ENCODE peak calls at places on chromosome 14, in five cellular contexts. L, F, H, I and S are unnamed samples.

GRCh38 chr14:95478309-95478708 is 38.1 kb downstream of the SYNE3 start:
- DNase-seq in L (no peak), F (no peak), H (no peak), I (no peak), S (no peak)

GRCh38 chr14:101593411-101594181 is 32.3 kb downstream of the DIO3 start:
- DNase-seq in L (no peak), F (no peak), H (no peak), I (no peak), S (no peak)

GRCh38 chr14:101097109-101097793 is 193.7 kb upstream of the RTL1 start:
- DNase-seq in L (no peak), F (no peak), H (peak), I (no peak), S (no peak)

GRCh38 chr14:96754845-96755184 is 42.4 kb upstream of the VRK1 start:
- DNase-seq in L (no peak), F (no peak), H (no peak), I (no peak), S (no peak)

GRCh38 chr14:61177279-61178225 is 103.6 kb downstream of the TMEM30B start:
- DNase-seq in L (no peak), F (no peak), H (no peak), I (peak), S (no peak)

GRCh38 chr14:60656755-60657608 is 7.7 kb upstream of the SIX1 start:
- DNase-seq in L (peak), F (peak), H (peak), I (peak), S (peak)

GRCh38 chr14:104802120-104802912 is 1.4 kb downstream of the ZBTB42 start:
- DNase-seq in L (no peak), F (no peak), H (no peak), I (no peak), S (no peak)

GRCh38 chr14:41302776-41303175 is 303.9 kb upstream of the LRFN5 start:
- DNase-seq in L (no peak), F (no peak), H (no peak), I (no peak), S (no peak)

GRCh38 chr14:64970776-64971451 is 1.2 kb downstream of the RAB15 start:
- DNase-seq in L (no peak), F (no peak), H (peak), I (no peak), S (no peak)

GRCh38 chr14:93013368-93013719 is 90.4 kb downstream of the CHGA start:
- DNase-seq in L (no peak), F (peak), H (no peak), I (no peak), S (peak)

GRCh38 chr14:31934767-31935266 is 142.3 kb upstream of the ARHGAP5 start:
- DNase-seq in L (no peak), F (no peak), H (peak), I (no peak), S (peak)

GRCh38 chr14:100730530-100730929 is 3.8 kb downstream of the DLK1 start:
- DNase-seq in L (no peak), F (no peak), H (no peak), I (no peak), S (no peak)

GRCh38 chr14:57982161-57982560 is 116.3 kb upstream of the SLC35F4 start:
- DNase-seq in L (no peak), F (no peak), H (no peak), I (no peak), S (no peak)

GRCh38 chr14:68784298-68784910 is 8.5 kb downstream of the ZFP36L1 start:
- DNase-seq in L (peak), F (no peak), H (peak), I (no peak), S (peak)

GRCh38 chr14:74085047-74085637 is 386 bp downstream of the LIN52 start:
- DNase-seq in L (peak), F (peak), H (peak), I (peak), S (peak)

GRCh38 chr14:30223385-30223785 is 295.7 kb upstream of the PRKD1 start:
- DNase-seq in L (no peak), F (no peak), H (peak), I (no peak), S (peak)

GRCh38 chr14:73467377-73467776 is 9.0 kb upstream of the NUMB start:
- DNase-seq in L (no peak), F (no peak), H (no peak), I (peak), S (no peak)

GRCh38 chr14:24829862-24830261 is 195.9 kb upstream of the GZMB start:
- DNase-seq in L (no peak), F (no peak), H (no peak), I (no peak), S (no peak)

GRCh38 chr14:87142568-87143211 is 850.3 kb downstream of the GALC start:
- DNase-seq in L (no peak), F (no peak), H (no peak), I (no peak), S (no peak)